ENCODE peak calls at places on chromosome 21, in seven cellular contexts. B is fibroblast of the aortic adventitia, A is AG04449, L is prostate gland, V is suprapubic skin, H is osteoblast, K is AG04450. N is an unnamed sample.

GRCh38 chr21:42233067-42233981 is 14.4 kb downstream of the ABCG1 start:
- DNase-seq in B (peak), A (no peak), L (peak), V (peak), H (peak), K (no peak), N (peak)

GRCh38 chr21:14900058-14900457 is 164.7 kb downstream of the NRIP1 start:
- DNase-seq in B (peak), A (no peak), L (no peak), V (no peak), H (peak), K (no peak), N (no peak)

GRCh38 chr21:38930838-38931237 is 125.1 kb downstream of the ETS2 start:
- DNase-seq in B (peak), A (no peak), L (no peak), V (no peak), H (no peak), K (peak), N (peak)

GRCh38 chr21:39125752-39126485 is 57.3 kb downstream of the PSMG1 start:
- DNase-seq in B (peak), A (no peak), L (peak), V (no peak), H (no peak), K (peak), N (peak)

GRCh38 chr21:42599962-42600361 is 53.5 kb upstream of the PDE9A start:
- DNase-seq in B (no peak), A (no peak), L (no peak), V (peak), H (peak), K (no peak), N (no peak)

GRCh38 chr21:26148834-26149354 is 21.7 kb downstream of the APP start:
- DNase-seq in B (peak), A (no peak), L (no peak), V (no peak), H (peak), K (no peak), N (peak)

GRCh38 chr21:42213082-42213774 is 5.7 kb upstream of the ABCG1 start:
- DNase-seq in B (no peak), A (no peak), L (no peak), V (no peak), H (peak), K (no peak), N (no peak)

GRCh38 chr21:41897690-41898089 is 18.5 kb upstream of the PRDM15 start:
- DNase-seq in B (no peak), A (no peak), L (no peak), V (no peak), H (no peak), K (no peak), N (no peak)

GRCh38 chr21:19759836-19760235 is 1238.4 kb upstream of the NCAM2 start:
- DNase-seq in B (no peak), A (no peak), L (no peak), V (no peak), H (no peak), K (no peak), N (no peak)

GRCh38 chr21:42495765-42496119 is 282 bp downstream of the RSPH1 start:
- DNase-seq in B (no peak), A (no peak), L (no peak), V (no peak), H (no peak), K (no peak), N (no peak)

GRCh38 chr21:42357307-42357706 is 6.5 kb upstream of the TFF2 start:
- DNase-seq in B (no peak), A (no peak), L (no peak), V (no peak), H (no peak), K (no peak), N (no peak)

GRCh38 chr21:36728371-36729111 is 29.6 kb downstream of the SIM2 start:
- DNase-seq in B (no peak), A (no peak), L (no peak), V (peak), H (no peak), K (no peak), N (no peak)

GRCh38 chr21:19507682-19508260 is 1104.2 kb upstream of the TMPRSS15 start:
- DNase-seq in B (no peak), A (no peak), L (no peak), V (no peak), H (no peak), K (no peak), N (no peak)

GRCh38 chr21:42337830-42338729 is 12.7 kb downstream of the TFF2 start:
- DNase-seq in B (peak), A (no peak), L (peak), V (peak), H (no peak), K (no peak), N (peak)

GRCh38 chr21:26883768-26884167 is 38.6 kb upstream of the ADAMTS1 start:
- DNase-seq in B (peak), A (no peak), L (no peak), V (no peak), H (no peak), K (no peak), N (peak)

GRCh38 chr21:36297938-36298572 is 21.9 kb upstream of the MORC3 start:
- DNase-seq in B (peak), A (no peak), L (peak), V (peak), H (peak), K (no peak), N (peak)

GRCh38 chr21:36509966-36510742 is 30.2 kb upstream of the CLDN14 start:
- DNase-seq in B (no peak), A (no peak), L (peak), V (no peak), H (no peak), K (no peak), N (no peak)

GRCh38 chr21:42403611-42404231 is at the start of gene UBASH3A:
- DNase-seq in B (no peak), A (no peak), L (no peak), V (peak), H (no peak), K (no peak), N (no peak)

GRCh38 chr21:42474043-42474831 is 21.8 kb downstream of the RSPH1 start:
- DNase-seq in B (no peak), A (no peak), L (peak), V (no peak), H (no peak), K (no peak), N (no peak)

GRCh38 chr21:24275613-24276012 is 1331.7 kb downstream of the MRPL39 start:
- DNase-seq in B (no peak), A (no peak), L (no peak), V (no peak), H (no peak), K (no peak), N (no peak)

GRCh38 chr21:35154788-35155187 is 105.7 kb upstream of the RUNX1 start:
- DNase-seq in B (no peak), A (no peak), L (no peak), V (no peak), H (no peak), K (no peak), N (no peak)

GRCh38 chr21:42117229-42118048 is 46.3 kb downstream of the UMODL1 start:
- DNase-seq in B (peak), A (no peak), L (peak), V (no peak), H (peak), K (peak), N (peak)

GRCh38 chr21:41478319-41479177 is 29.4 kb downstream of the TMPRSS2 start:
- DNase-seq in B (no peak), A (no peak), L (no peak), V (no peak), H (peak), K (no peak), N (no peak)

GRCh38 chr21:35086357-35086756 is 37.3 kb upstream of the RUNX1 start:
- DNase-seq in B (peak), A (no peak), L (no peak), V (no peak), H (no peak), K (no peak), N (peak)

GRCh38 chr21:15023782-15024181 is 41.0 kb downstream of the NRIP1 start:
- DNase-seq in B (no peak), A (no peak), L (no peak), V (no peak), H (no peak), K (no peak), N (peak)

GRCh38 chr21:42161401-42161956 is 57.5 kb upstream of the ABCG1 start:
- DNase-seq in B (no peak), A (no peak), L (no peak), V (no peak), H (no peak), K (no peak), N (no peak)

GRCh38 chr21:42081138-42081537 is 10.0 kb downstream of the UMODL1 start:
- DNase-seq in B (no peak), A (no peak), L (no peak), V (no peak), H (no peak), K (no peak), N (peak)

GRCh38 chr21:17612023-17612564 is 607 bp downstream of the BTG3 start:
- DNase-seq in B (peak), A (no peak), L (peak), V (peak), H (peak), K (no peak), N (peak)

GRCh38 chr21:17688912-17689874 is 76.5 kb upstream of the BTG3 start:
- DNase-seq in B (peak), A (no peak), L (peak), V (peak), H (no peak), K (no peak), N (no peak)

GRCh38 chr21:35438643-35439404 is 389.7 kb upstream of the RUNX1 start:
- DNase-seq in B (peak), A (no peak), L (no peak), V (no peak), H (no peak), K (no peak), N (no peak)

GRCh38 chr21:33112670-33113596 is 43.0 kb downstream of the OLIG1 start:
- DNase-seq in B (no peak), A (no peak), L (no peak), V (no peak), H (no peak), K (no peak), N (no peak)
- TF ChIP-seq CTCF in B (no peak), A (no peak), L (no peak), V (no peak), H (no peak), K (no peak), N (no peak)

DNA sequence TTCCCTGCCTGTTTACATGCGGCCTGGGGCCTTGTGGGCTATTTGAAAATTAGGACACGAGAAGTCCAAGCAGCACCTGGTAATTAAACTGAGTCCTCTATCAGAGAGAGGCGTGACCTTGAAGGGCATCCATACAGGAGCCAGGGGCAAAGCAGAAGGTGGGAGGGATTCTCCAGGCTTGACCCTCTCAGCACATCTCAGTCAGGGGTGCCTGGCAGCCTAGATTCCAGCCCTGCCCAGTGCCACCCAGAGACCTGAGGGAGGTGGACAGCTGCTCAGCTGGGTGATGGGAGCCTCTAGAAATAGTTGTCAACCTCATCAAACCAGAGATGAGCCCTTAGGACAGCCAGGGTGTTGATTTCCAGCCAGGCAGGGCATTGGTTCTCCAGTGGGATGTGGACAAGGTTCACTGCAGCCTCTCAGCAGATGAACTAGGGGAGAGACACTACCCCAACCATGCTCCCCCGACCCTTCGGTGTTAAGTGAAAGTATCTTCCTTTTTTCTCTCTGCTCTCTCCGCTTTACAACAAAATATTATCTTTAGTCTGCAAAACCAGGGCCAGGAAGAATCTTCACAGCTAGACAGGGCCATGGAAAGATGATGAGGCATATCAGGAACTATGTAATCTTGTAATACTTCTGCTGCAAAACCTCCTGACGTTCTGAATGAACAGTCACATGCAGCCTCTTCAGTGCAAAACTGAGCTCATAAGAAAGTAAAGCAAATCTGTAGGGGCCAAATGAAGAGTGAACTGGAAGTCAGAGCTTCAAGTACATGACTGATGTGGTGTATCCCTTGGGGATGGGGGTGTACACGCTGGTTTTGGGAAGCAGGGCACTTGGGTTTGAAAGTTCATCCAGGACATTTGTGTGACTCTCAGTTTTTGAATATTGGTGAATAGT is 35.9 kb upstream of the ATP5PO start:
- DNase-seq in B (peak), A (no peak), L (no peak), V (no peak), H (no peak), K (no peak), N (peak)
- H3K4me3 ChIP-seq in B (no peak), A (no peak), L (no peak), V (no peak), H (no peak), K (no peak), N (no peak)

GRCh38 chr21:43702785-43703067 is 16.2 kb upstream of the PDXK start:
- DNase-seq in B (no peak), A (no peak), L (no peak), V (no peak), H (peak), K (no peak), N (peak)

GRCh38 chr21:43707462-43707861 is 11.5 kb upstream of the PDXK start:
- DNase-seq in B (no peak), A (no peak), L (no peak), V (no peak), H (peak), K (no peak), N (no peak)

GRCh38 chr21:43699933-43700599 is 18.9 kb upstream of the PDXK start:
- DNase-seq in B (no peak), A (no peak), L (no peak), V (no peak), H (peak), K (no peak), N (no peak)

GRCh38 chr21:43701936-43702784 is 16.8 kb upstream of the PDXK start:
- DNase-seq in B (no peak), A (no peak), L (no peak), V (no peak), H (peak), K (no peak), N (no peak)

DNA sequence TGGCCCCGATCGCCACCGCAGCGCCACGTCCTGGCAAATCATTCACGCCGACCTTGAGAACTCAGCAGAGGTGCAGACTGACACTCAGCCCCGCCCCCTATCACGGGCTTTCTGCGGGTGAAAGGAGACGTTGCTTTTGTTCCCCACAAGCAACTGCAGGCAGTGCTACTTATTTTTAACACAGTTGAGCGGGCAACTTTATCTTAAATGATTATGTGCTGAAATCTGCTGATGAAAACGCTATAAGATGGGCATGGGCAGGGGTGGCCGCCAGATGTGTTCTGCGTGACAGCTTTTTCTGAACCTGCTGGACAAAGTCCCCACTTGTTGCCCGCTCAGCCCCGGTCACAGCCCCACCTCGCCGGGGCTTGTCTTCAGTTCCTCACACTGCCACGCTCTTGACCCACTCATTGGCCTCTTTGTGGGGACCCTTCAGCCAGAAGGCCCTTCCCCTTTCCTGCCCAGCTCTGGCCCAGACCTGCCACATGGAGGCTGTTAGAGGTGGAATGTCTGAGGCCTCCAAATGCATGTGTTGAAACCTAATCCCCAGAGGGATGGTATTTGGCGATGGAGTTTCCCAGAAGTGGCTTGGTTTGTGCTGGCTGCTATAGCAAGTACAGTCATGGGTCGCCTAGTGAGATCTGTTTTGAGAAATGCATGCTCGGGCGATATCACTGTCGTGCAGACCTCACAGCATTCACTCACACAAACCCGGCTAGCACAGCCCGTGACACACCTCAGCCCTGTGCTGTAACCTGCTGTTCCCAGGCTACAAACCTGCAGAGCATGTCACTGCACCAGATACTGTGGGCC is 15.7 kb upstream of the PDXK start:
- DNase-seq in B (peak), A (peak), L (no peak), V (no peak), H (peak), K (no peak), N (peak)
- TF ChIP-seq CTCF in B (no peak), A (no peak), L (no peak), V (no peak), H (no peak), K (no peak), N (no peak)

GRCh38 chr21:45456014-45456835 is 51.3 kb downstream of the COL18A1 start:
- DNase-seq in B (no peak), A (no peak), L (no peak), V (no peak), H (peak), K (no peak), N (no peak)
- H3K4me3 ChIP-seq in B (peak), A (no peak), L (peak), V (peak), H (peak), K (peak), N (no peak)

DNA sequence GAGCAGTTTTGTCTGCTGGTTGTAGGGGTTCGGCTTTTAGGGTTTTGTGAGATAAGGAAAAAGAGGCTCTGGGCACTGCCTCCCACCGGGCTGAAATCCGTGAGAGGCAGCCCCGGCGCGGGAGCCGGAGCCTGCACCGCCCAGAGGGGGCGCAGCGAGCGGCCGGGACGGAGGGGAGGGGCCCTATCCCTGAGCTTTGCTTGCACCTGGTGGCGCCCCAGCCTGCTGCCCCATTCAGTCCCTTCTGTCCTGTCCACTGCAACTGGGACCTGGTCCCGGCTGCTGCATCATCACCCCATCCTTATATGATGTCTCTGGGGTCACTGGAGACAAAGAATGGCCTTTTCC is 512 bp upstream of the KCNJ6 start:
- DNase-seq in B (no peak), A (no peak), L (no peak), V (no peak), H (no peak), K (no peak), N (no peak)
- TF ChIP-seq CTCF in B (no peak), A (peak), L (no peak), V (no peak), H (no peak), K (peak), N (peak)

GRCh38 chr21:46295177-46295711 is 9.1 kb downstream of the YBEY start:
- DNase-seq in B (no peak), A (no peak), L (no peak), V (no peak), H (peak), K (peak), N (peak)
- H3K4me3 ChIP-seq in B (no peak), A (no peak), L (no peak), V (no peak), H (peak), K (no peak), N (no peak)

DNA sequence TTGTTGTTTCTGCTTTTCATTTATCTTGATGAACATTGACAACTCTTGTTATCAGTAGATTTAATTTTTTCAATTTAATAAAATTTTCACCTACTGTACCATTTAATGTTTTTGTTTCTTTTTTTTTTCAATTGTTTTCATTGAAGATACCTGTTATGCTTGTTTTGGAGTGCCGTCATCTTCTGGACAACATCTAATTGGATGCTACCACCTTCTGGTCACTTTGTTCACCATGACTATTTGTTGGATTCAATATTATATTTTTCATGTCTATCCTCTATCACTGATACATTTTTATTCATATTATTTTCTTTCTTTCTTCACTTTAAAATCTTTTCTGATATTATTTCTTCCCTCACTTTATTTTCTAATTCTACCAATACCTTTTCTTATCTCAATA is 14.0 kb downstream of the KRTAP21-2 start:
- DNase-seq in B (no peak), A (no peak), L (no peak), V (no peak), H (no peak), K (no peak), N (no peak)
- TF ChIP-seq CTCF in B (no peak), A (no peak), L (no peak), V (no peak), H (no peak), K (no peak), N (no peak)

N was measured in AG10803.